ENCODE peak calls at places on chromosomes 3 and 15, in four cellular contexts. R is mucosa of descending colon, Q is sigmoid colon, O is A549. U is an unnamed sample.

GRCh38 chr3:55476515-55476914 is 10.6 kb downstream of the WNT5A start:
- DNase-seq in O (no peak), R (no peak), Q (no peak), U (no peak)

GRCh38 chr15:81666828-81667227 is 292.8 kb upstream of the TMC3 start:
- DNase-seq in Q (no peak), O (no peak), R (no peak), U (no peak)

GRCh38 chr3:30162579-30162978 is 443.8 kb upstream of the TGFBR2 start:
- DNase-seq in R (no peak), Q (no peak), O (no peak), U (no peak)

GRCh38 chr15:61195116-61196002 is 33.7 kb downstream of the RORA start:
- DNase-seq in R (peak; percentile 56), Q (no peak), O (peak; percentile 37), U (no peak)

GRCh38 chr15:69415381-69415780 is 1.2 kb downstream of the KIF23 start:
- DNase-seq in Q (no peak), R (no peak), O (no peak), U (no peak)

GRCh38 chr3:101602731-101603130 is 28.8 kb downstream of the PCNP start:
- DNase-seq in O (no peak), R (no peak), Q (no peak), U (no peak)

GRCh38 chr15:93110502-93111040 is 21.6 kb upstream of the RGMA start:
- DNase-seq in R (no peak), O (no peak), Q (no peak), U (no peak)

GRCh38 chr3:133211449-133211848 is 173.3 kb downstream of the TMEM108 start:
- DNase-seq in Q (no peak), R (no peak), O (no peak), U (no peak)

GRCh38 chr3:14810070-14810732 is 8.6 kb upstream of the FGD5 start:
- DNase-seq in Q (no peak), O (no peak), R (no peak), U (peak; percentile 66)

GRCh38 chr15:88375234-88375926 is 91.8 kb downstream of the MRPL46 start:
- DNase-seq in O (peak; percentile 65), R (no peak), Q (no peak), U (no peak)

GRCh38 chr3:179181993-179182551 is 33.9 kb downstream of the PIK3CA start:
- DNase-seq in R (no peak), O (no peak), Q (no peak), U (no peak)

GRCh38 chr3:64022451-64023186 is 675 bp downstream of the PSMD6 start:
- DNase-seq in O (no peak), R (no peak), Q (no peak), U (no peak)

GRCh38 chr15:90552162-90552928 is 22.6 kb downstream of the CRTC3 start:
- DNase-seq in O (no peak), Q (no peak), R (no peak), U (no peak)

GRCh38 chr15:73273181-73274002 is 95.4 kb downstream of the HCN4 start:
- DNase-seq in O (peak; percentile 69), R (peak; percentile 71), Q (peak; percentile 71), U (peak; percentile 55)

GRCh38 chr3:8318002-8318649 is 183.5 kb upstream of the LMCD1 start:
- DNase-seq in Q (no peak), R (no peak), O (no peak), U (no peak)

GRCh38 chr15:25246641-25247417 is 192.0 kb downstream of the UBE3A start:
- DNase-seq in R (no peak), Q (peak; percentile 48), O (no peak), U (no peak)

GRCh38 chr15:32120577-32121465 is 90.5 kb downstream of the CHRNA7 start:
- DNase-seq in R (no peak), Q (no peak), O (no peak), U (no peak)

GRCh38 chr15:63156708-63157065 is 590 bp downstream of the RPS27L start:
- DNase-seq in Q (peak; percentile 73), O (no peak), R (peak; percentile 59), U (peak; percentile 35)

GRCh38 chr15:22877607-22878006 is 39.1 kb downstream of the NIPA2 start:
- DNase-seq in O (no peak), Q (no peak), R (no peak), U (no peak)

GRCh38 chr3:56923546-56924224 is 121.9 kb upstream of the ARHGEF3 start:
- DNase-seq in R (peak; percentile 78), O (no peak), Q (no peak), U (no peak)

GRCh38 chr3:153289334-153289808 is 127.3 kb downstream of the RAP2B start:
- DNase-seq in O (no peak), Q (no peak), R (no peak), U (no peak)

GRCh38 chr3:117939628-117940027 is 1095.0 kb downstream of the IGSF11 start:
- DNase-seq in Q (no peak), O (no peak), R (no peak), U (no peak)

GRCh38 chr3:69410301-69410700 is 24.4 kb upstream of the FRMD4B start:
- DNase-seq in O (peak; percentile 21), Q (peak; percentile 74), R (peak; percentile 91), U (peak; percentile 72)

GRCh38 chr3:191329654-191330308 is 545 bp downstream of the UTS2B start:
- DNase-seq in O (no peak), Q (peak; percentile 69), R (peak; percentile 70), U (peak; percentile 44)

GRCh38 chr3:108124337-108125150 is 33.7 kb upstream of the CD47 start:
- DNase-seq in R (peak; percentile 22), O (no peak), Q (no peak), U (no peak)

GRCh38 chr3:139317660-139318430 is 26.0 kb upstream of the MRPS22 start:
- DNase-seq in O (peak; percentile 46), Q (no peak), R (no peak), U (no peak)

GRCh38 chr3:139320551-139321309 is 23.1 kb upstream of the MRPS22 start:
- DNase-seq in R (no peak), Q (no peak), O (no peak), U (no peak)

GRCh38 chr3:139318431-139318816 is 25.4 kb upstream of the MRPS22 start:
- DNase-seq in O (no peak), Q (no peak), R (no peak), U (no peak)

GRCh38 chr3:139318826-139319225 is 25.0 kb upstream of the MRPS22 start:
- DNase-seq in O (no peak), Q (no peak), R (no peak), U (no peak)

GRCh38 chr3:139319428-139320402 is 24.1 kb upstream of the MRPS22 start:
- DNase-seq in Q (no peak), O (no peak), R (peak; percentile 8), U (peak; percentile 35)
- TF ChIP-seq CTCF in Q (no peak), O (no peak), R (no peak), U (peak; percentile 36)

GRCh38 chr3:17972889-17973558 is 230.6 kb upstream of the TBC1D5 start:
- DNase-seq in O (no peak), R (no peak), Q (no peak), U (no peak)

GRCh38 chr3:17972030-17972429 is 229.6 kb upstream of the TBC1D5 start:
- DNase-seq in O (no peak), Q (no peak), R (no peak), U (no peak)

GRCh38 chr3:17973559-17973906 is 231.1 kb upstream of the TBC1D5 start:
- DNase-seq in O (no peak), Q (no peak), R (no peak), U (peak; percentile 27)

GRCh38 chr3:17972476-17972875 is 230.0 kb upstream of the TBC1D5 start:
- DNase-seq in Q (no peak), O (no peak), R (no peak), U (no peak)

GRCh38 chr3:17974206-17974841 is 231.9 kb upstream of the TBC1D5 start:
- DNase-seq in R (peak; percentile 9), Q (no peak), O (no peak), U (no peak)
- TF ChIP-seq CTCF in R (no peak), Q (no peak), O (peak; percentile 22), U (peak; percentile 9)

GRCh38 chr3:74883690-74884089 is 269.2 kb upstream of the CNTN3 start:
- DNase-seq in O (no peak), Q (no peak), R (peak; percentile 2), U (no peak)
- TF ChIP-seq CTCF in O (no peak), Q (no peak), R (no peak), U (peak; percentile 24)

DNA sequence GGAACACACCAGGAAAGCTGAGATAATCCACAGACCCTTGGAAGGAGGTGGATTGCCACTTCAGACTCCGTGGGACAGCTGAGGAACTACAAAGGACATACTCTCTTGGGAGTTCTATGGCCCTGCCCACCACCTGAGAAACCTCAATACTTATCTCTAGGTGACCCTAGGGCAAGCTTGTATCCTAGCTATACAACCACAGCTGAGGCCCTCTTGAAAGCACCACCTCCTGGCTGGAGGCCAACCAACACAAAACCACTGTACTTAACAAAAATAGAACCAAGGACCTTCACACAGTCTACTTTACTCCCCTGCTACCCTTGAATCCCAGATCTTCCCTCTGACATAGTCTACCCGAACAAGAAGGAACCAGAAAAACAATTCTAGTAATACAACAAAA is 60.7 kb upstream of the TRIM42 start:
- DNase-seq in O (no peak), R (no peak), Q (no peak), U (no peak)
- TF ChIP-seq CTCF in O (no peak), R (no peak), Q (no peak), U (no peak)

DNA sequence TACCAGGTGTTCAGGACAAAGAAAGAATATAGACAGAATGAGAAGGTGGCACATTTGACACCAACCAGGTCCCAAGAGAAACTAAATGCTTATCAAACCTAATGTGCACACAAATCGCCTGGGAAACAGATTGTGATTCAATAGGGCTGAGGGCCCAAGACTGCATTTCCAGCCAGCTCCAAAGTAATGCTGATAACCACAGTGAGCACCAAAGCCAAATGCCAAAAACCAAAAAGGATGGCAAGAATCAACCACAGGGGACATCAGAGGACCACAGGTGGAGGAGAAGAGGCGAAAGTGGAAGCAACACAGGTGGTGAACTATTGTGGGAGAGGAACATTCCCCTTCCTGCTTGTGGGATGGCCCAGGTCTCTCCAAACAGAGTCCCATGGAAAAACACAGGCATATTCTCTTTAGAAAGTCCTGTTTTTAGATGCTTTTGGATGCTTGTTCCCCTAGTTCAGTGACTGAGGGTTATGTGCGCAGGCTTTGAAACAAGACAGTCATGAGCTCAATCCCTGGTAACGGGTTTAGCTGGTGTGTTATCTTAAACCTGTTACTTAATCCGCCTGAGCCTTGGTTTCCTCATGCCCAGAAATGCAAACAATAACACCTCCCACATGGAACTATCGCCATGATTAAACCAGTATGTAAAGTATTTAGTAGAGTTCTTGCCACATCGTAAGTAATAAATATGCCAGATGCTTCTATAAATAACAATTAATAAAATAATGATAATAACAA is 241.7 kb downstream of the ATP8B4 start:
- DNase-seq in O (no peak), Q (no peak), R (no peak), U (no peak)
- TF ChIP-seq CTCF in O (peak; percentile 3), Q (no peak), R (no peak), U (no peak)

GRCh38 chr3:127373701-127374625 is 86.1 kb upstream of the PRR20G start:
- DNase-seq in R (peak; percentile 42), O (peak; percentile 3), Q (no peak), U (peak; percentile 49)
- TF ChIP-seq CTCF in R (no peak), O (no peak), Q (no peak), U (peak; percentile 42)

U was measured in nephron progenitor cell.